ENCODE peak calls at places on chromosomes 13 and 19, in ten cellular contexts. P, M, N, H, I, Q, T, S, D and Y are unnamed samples.

GRCh38 chr13:41995946-41996345 is 35.0 kb upstream of the VWA8 start:
- DNase-seq in S (no peak), I (peak; percentile 69), T (no peak), P (no peak), D (peak; percentile 84), H (peak; percentile 58), M (no peak), N (peak; percentile 21), Q (no peak), Y (no peak)

GRCh38 chr13:50692396-50692915 is 151.0 kb downstream of the DLEU7 start:
- DNase-seq in P (no peak), Q (no peak), D (no peak), T (no peak), I (no peak), S (no peak), H (no peak), N (no peak), M (no peak), Y (no peak)

GRCh38 chr13:36207672-36208071 is 6.7 kb downstream of the SOHLH2 start:
- DNase-seq in H (no peak), Q (no peak), D (no peak), T (no peak), P (no peak), M (no peak), N (no peak), I (no peak), S (no peak), Y (no peak)

GRCh38 chr13:98823442-98823841 is 71.0 kb upstream of the SLC15A1 start:
- DNase-seq in M (no peak), T (no peak), D (no peak), S (no peak), N (no peak), I (no peak), P (no peak), H (no peak), Q (no peak), Y (peak; percentile 26)

GRCh38 chr13:30572859-30573275 is 44.9 kb upstream of the USPL1 start:
- DNase-seq in S (no peak), P (no peak), M (no peak), Q (no peak), I (no peak), H (no peak), T (no peak), D (peak; percentile 57), N (peak; percentile 47), Y (no peak)

GRCh38 chr13:22517544-22517943 is 663.2 kb upstream of the SGCG start:
- DNase-seq in Q (no peak), P (peak; percentile 34), T (no peak), M (no peak), H (no peak), I (no peak), D (peak; percentile 22), N (no peak), S (no peak), Y (peak; percentile 83)

GRCh38 chr13:30841161-30841560 is 64.9 kb upstream of the MEDAG start:
- DNase-seq in I (no peak), Q (no peak), H (no peak), P (no peak), N (no peak), M (no peak), T (no peak), S (no peak), D (peak; percentile 79), Y (no peak)

GRCh38 chr19:23914402-23915286 is at the start of gene ZNF726:
- DNase-seq in I (peak; percentile 89), P (peak; percentile 91), Q (peak; percentile 50), S (peak; percentile 68), N (peak; percentile 83), D (peak; percentile 96), T (no peak), H (peak; percentile 88), M (peak; percentile 26), Y (peak; percentile 98)

GRCh38 chr19:11767633-11768133 is 883 bp downstream of the ZNF441 start:
- DNase-seq in N (no peak), H (peak; percentile 72), P (peak; percentile 52), Q (no peak), S (no peak), I (peak; percentile 82), D (peak; percentile 89), M (no peak), T (peak; percentile 53), Y (no peak)

GRCh38 chr13:43879323-43880181 is at the start of the genes CCDC122 and LACC1:
- DNase-seq in M (peak; percentile 58), D (peak; percentile 88), P (peak; percentile 90), H (peak; percentile 93), T (peak; percentile 87), S (peak; percentile 38), Q (peak; percentile 61), I (peak; percentile 94), N (peak; percentile 53), Y (peak; percentile 25)